ENCODE peak calls at places on chromosomes 12 and 14, in seven cellular contexts. L is Calu3; N is activated CD4-positive, alpha-beta T cell treated with anti-CD3 and anti-CD28 coated beads, Interleukin-2, amount 50 U/mL, for 48 hours; O is GM18507; T is MCF 10A; Z is NCI-H146; R is ELF-1. P is an unnamed sample.

GRCh38 chr12:49798248-49798647 is 30.0 kb downstream of the NCKAP5L start:
- DNase-seq in Z (no peak), R (no peak), O (no peak), L (no peak), N (no peak), T (no peak), P (no peak)

GRCh38 chr12:52215587-52216031 is 17.4 kb upstream of the KRT7 start:
- DNase-seq in L (peak; percentile 83), N (no peak), Z (peak; percentile 67), O (no peak), T (peak; percentile 93), R (peak; percentile 96), P (no peak)

GRCh38 chr12:76964784-76965571 is 86.2 kb upstream of the CSRP2 start:
- DNase-seq in N (no peak), O (no peak), L (no peak), R (no peak), Z (no peak), T (peak; percentile 20), P (no peak)

GRCh38 chr14:61662437-61663311 is 32.6 kb upstream of the HIF1A start:
- DNase-seq in T (peak; percentile 80), N (peak; percentile 47), R (peak; percentile 56), L (peak; percentile 27), O (peak; percentile 52), Z (no peak), P (peak; percentile 45)

GRCh38 chr12:95261109-95261508 is 43.5 kb downstream of the VEZT start:
- DNase-seq in O (no peak), R (no peak), T (no peak), L (no peak), Z (no peak), N (no peak), P (no peak)

GRCh38 chr14:31159682-31160296 is 47.8 kb downstream of the HECTD1 start:
- DNase-seq in N (no peak), O (no peak), L (no peak), R (no peak), Z (no peak), T (peak; percentile 56), P (no peak)

GRCh38 chr12:57195186-57195585 is 21.4 kb upstream of the NXPH4 start:
- DNase-seq in L (no peak), T (no peak), R (no peak), N (no peak), Z (no peak), O (no peak), P (no peak)

GRCh38 chr14:49966304-49966809 is 73.5 kb downstream of the ARF6 start:
- DNase-seq in O (no peak), N (no peak), L (peak; percentile 71), Z (no peak), T (no peak), R (peak; percentile 67), P (no peak)

GRCh38 chr12:60123443-60124000 is 527.7 kb downstream of the SLC16A7 start:
- DNase-seq in N (no peak), L (no peak), T (no peak), O (no peak), Z (no peak), R (no peak), P (no peak)

GRCh38 chr14:101032433-101032832 is 128.9 kb upstream of the RTL1 start:
- DNase-seq in O (no peak), L (no peak), Z (no peak), T (no peak), N (no peak), R (no peak), P (no peak)

GRCh38 chr12:100716949-100717732 is 77.4 kb upstream of the ANO4 start:
- DNase-seq in O (no peak), L (peak; percentile 61), Z (peak; percentile 42), T (no peak), N (no peak), R (peak; percentile 27), P (no peak)